ENCODE peak calls at places on chromosomes 4 and X, in four cellular contexts. R is SK-N-SH, W is HEK293T, Y is hepatocyte. J is an unnamed sample.

GRCh38 chr4:183636488-183636887 is 22.5 kb downstream of the RWDD4 start:
- DNase-seq in R (no peak), W (no peak), Y (peak), J (no peak)

GRCh38 chrX:21865436-21865835 is 9.6 kb downstream of the YY2 start:
- DNase-seq in R (no peak), W (no peak), Y (no peak), J (no peak)

GRCh38 chrX:15664487-15665444 is at the start of gene CLTRN:
- DNase-seq in R (no peak), W (no peak), Y (peak), J (no peak)

GRCh38 chr4:189785257-189785656 is 155.4 kb upstream of the FRG1 start:
- DNase-seq in R (no peak), W (no peak), Y (no peak), J (no peak)

GRCh38 chrX:124086411-124086810 is 124.9 kb downstream of the STAG2 start:
- DNase-seq in R (no peak), W (no peak), Y (no peak), J (no peak)

GRCh38 chrX:24485976-24486680 is 21.0 kb downstream of the PDK3 start:
- DNase-seq in R (no peak), W (no peak), Y (peak), J (no peak)

GRCh38 chr4:185171373-185172071 is 28.5 kb downstream of the SLC25A4 start:
- DNase-seq in R (no peak), W (no peak), Y (no peak), J (no peak)

GRCh38 chrX:53319614-53320542 is 38.5 kb upstream of the IQSEC2 start:
- DNase-seq in R (peak), W (no peak), Y (no peak), J (peak)

GRCh38 chr4:7103599-7104365 is 35.9 kb upstream of the GRPEL1 start:
- DNase-seq in R (peak), W (no peak), Y (peak), J (no peak)

GRCh38 chr4:151874328-151874727 is 113.5 kb upstream of the GATB start:
- DNase-seq in R (no peak), W (no peak), Y (no peak), J (no peak)

GRCh38 chrX:1537031-1537715 is at the start of gene P2RY8:
- DNase-seq in R (no peak), W (no peak), Y (peak), J (peak)

GRCh38 chr4:139768913-139769312 is 103.3 kb downstream of the MGST2 start:
- DNase-seq in R (no peak), W (peak), Y (peak), J (no peak)

J was measured in GM03348.